ENCODE peak calls at places on chromosomes 6 and 20, in nine cellular contexts. M is stimulated activated CD4-positive, alpha-beta T cell treated with anti-CD3 and anti-CD28 coated beads, Interleukin-12 subunit alpha, Interleukin-12 subunit beta, amount 100 ng/mL, for 4 hours; W is activated CD8-positive, alpha-beta memory T cell treated with anti-CD3 and anti-CD28 coated beads for 4 hours; I is BJ; G is prostate gland; O is iris pigment epithelial cell; U is NCI-H2029 treated with DMSO at 0.1 percent for 48 hours; N is DMS153; F is activated T-cell treated with anti-CD3 and anti-CD28 coated beads, Interleukin-2, amount 50 U/mL, for 48 hours. L is an unnamed sample.

GRCh38 chr20:37375227-37375626 is 29.3 kb downstream of the SRC start:
- DNase-seq in M (no peak), W (no peak), I (no peak), G (no peak), O (no peak), U (no peak), N (no peak), F (no peak), L (no peak)

GRCh38 chr6:165308926-165309731 is at the start of gene C6orf118:
- DNase-seq in M (no peak), W (no peak), I (no peak), G (peak), O (peak), U (peak), N (peak), F (peak), L (peak)

GRCh38 chr6:74654296-74654695 is 551.6 kb downstream of the COL12A1 start:
- DNase-seq in M (no peak), W (no peak), I (no peak), G (no peak), O (peak), U (no peak), N (no peak), F (no peak), L (no peak)

GRCh38 chr6:111427341-111428116 is 55.5 kb downstream of the REV3L start:
- DNase-seq in M (no peak), W (no peak), I (peak), G (peak), O (peak), U (no peak), N (no peak), F (peak), L (no peak)

GRCh38 chr6:130459316-130459715 is 93.5 kb downstream of the TMEM200A start:
- DNase-seq in M (no peak), W (no peak), I (no peak), G (no peak), O (no peak), U (no peak), N (no peak), F (no peak), L (no peak)

GRCh38 chr6:74409447-74409846 is 713.4 kb downstream of the CD109 start:
- DNase-seq in M (no peak), W (no peak), I (peak), G (no peak), O (peak), U (no peak), N (peak), F (no peak), L (peak)

GRCh38 chr6:29653452-29654038 is 3.3 kb upstream of the MOG start:
- DNase-seq in M (peak), W (no peak), I (no peak), G (peak), O (peak), U (peak), N (peak), F (no peak), L (peak)

GRCh38 chr6:133953634-133954415 is 801 bp downstream of the TBPL1 start:
- DNase-seq in M (no peak), W (no peak), I (no peak), G (peak), O (no peak), U (no peak), N (no peak), F (no peak), L (peak)

GRCh38 chr6:117169781-117170281 is 95.5 kb upstream of the VGLL2 start:
- DNase-seq in M (no peak), W (no peak), I (no peak), G (no peak), O (peak), U (no peak), N (no peak), F (no peak), L (no peak)

GRCh38 chr6:20706293-20707165 is 172.3 kb downstream of the CDKAL1 start:
- DNase-seq in M (no peak), W (no peak), I (no peak), G (no peak), O (peak), U (no peak), N (peak), F (no peak), L (peak)

GRCh38 chr6:111957623-111958315 is 84.5 kb upstream of the FYN start:
- DNase-seq in M (no peak), W (no peak), I (no peak), G (no peak), O (peak), U (no peak), N (no peak), F (no peak), L (peak)

GRCh38 chr6:27688014-27688586 is 215.2 kb upstream of the ZNF184 start:
- DNase-seq in M (peak), W (peak), I (peak), G (peak), O (peak), U (peak), N (peak), F (peak), L (peak)

GRCh38 chr6:117444600-117444999 is 18.9 kb upstream of the ROS1 start:
- DNase-seq in M (no peak), W (no peak), I (peak), G (no peak), O (peak), U (no peak), N (no peak), F (no peak), L (no peak)

GRCh38 chr20:5549200-5549599 is 201.0 kb upstream of the SHLD1 start:
- DNase-seq in M (no peak), W (no peak), I (no peak), G (no peak), O (no peak), U (no peak), N (no peak), F (no peak), L (no peak)

GRCh38 chr6:134123666-134124208 is 71.3 kb upstream of the SLC2A12 start:
- DNase-seq in M (no peak), W (no peak), I (peak), G (peak), O (peak), U (no peak), N (peak), F (no peak), L (peak)

GRCh38 chr6:40579101-40579500 is 8.1 kb downstream of the LRFN2 start:
- DNase-seq in M (no peak), W (no peak), I (no peak), G (no peak), O (no peak), U (no peak), N (no peak), F (no peak), L (no peak)

GRCh38 chr6:51777631-51778030 is 309.8 kb downstream of the PKHD1 start:
- DNase-seq in M (no peak), W (no peak), I (no peak), G (no peak), O (no peak), U (no peak), N (no peak), F (no peak), L (no peak)

GRCh38 chr6:125584468-125584939 is 164.9 kb upstream of the HEY2 start:
- DNase-seq in M (no peak), W (no peak), I (no peak), G (no peak), O (peak), U (peak), N (peak), F (no peak), L (no peak)

GRCh38 chr6:159997498-159998101 is 28.7 kb downstream of the IGF2R start:
- DNase-seq in M (no peak), W (no peak), I (no peak), G (no peak), O (no peak), U (no peak), N (no peak), F (no peak), L (no peak)

GRCh38 chr6:72371473-72371872 is 250.4 kb upstream of the KCNQ5 start:
- DNase-seq in M (no peak), W (no peak), I (no peak), G (no peak), O (no peak), U (no peak), N (no peak), F (no peak), L (no peak)

GRCh38 chr20:10609276-10609675 is 64.5 kb downstream of the JAG1 start:
- DNase-seq in M (no peak), W (no peak), I (no peak), G (no peak), O (peak), U (no peak), N (no peak), F (no peak), L (no peak)

GRCh38 chr20:16434087-16434664 is 139.1 kb downstream of the KIF16B start:
- DNase-seq in M (peak), W (no peak), I (no peak), G (no peak), O (peak), U (no peak), N (no peak), F (peak), L (peak)

GRCh38 chr6:35972471-35972985 is 51.6 kb upstream of the SRPK1 start:
- DNase-seq in M (no peak), W (no peak), I (no peak), G (no peak), O (no peak), U (no peak), N (no peak), F (no peak), L (peak)

GRCh38 chr6:97160280-97160679 is 122.7 kb downstream of the MMS22L start:
- DNase-seq in M (no peak), W (no peak), I (no peak), G (no peak), O (peak), U (no peak), N (no peak), F (no peak), L (no peak)

GRCh38 chr20:16707674-16708073 is 22.2 kb upstream of the SNRPB2 start:
- DNase-seq in M (no peak), W (no peak), I (no peak), G (no peak), O (no peak), U (no peak), N (no peak), F (no peak), L (no peak)

GRCh38 chr6:146770275-146770964 is 171.6 kb downstream of the ADGB start:
- DNase-seq in M (no peak), W (no peak), I (no peak), G (no peak), O (no peak), U (no peak), N (no peak), F (peak), L (no peak)

GRCh38 chr6:20182926-20183521 is 29.2 kb downstream of the MBOAT1 start:
- DNase-seq in M (no peak), W (no peak), I (no peak), G (peak), O (peak), U (peak), N (peak), F (no peak), L (no peak)

GRCh38 chr6:166417285-166417691 is 34.5 kb upstream of the MPC1 start:
- DNase-seq in M (no peak), W (peak), I (no peak), G (no peak), O (no peak), U (no peak), N (no peak), F (peak), L (no peak)

GRCh38 chr6:169950558-169950957 is 199.1 kb downstream of the ERMARD start:
- DNase-seq in M (no peak), W (no peak), I (no peak), G (peak), O (no peak), U (no peak), N (no peak), F (peak), L (no peak)

GRCh38 chr20:57998981-57999464 is 229.4 kb downstream of the ANKRD60 start:
- DNase-seq in M (no peak), W (no peak), I (no peak), G (no peak), O (no peak), U (no peak), N (no peak), F (no peak), L (no peak)

GRCh38 chr20:32278199-32278643 is 770 bp downstream of the KIF3B start:
- DNase-seq in M (peak), W (no peak), I (no peak), G (no peak), O (peak), U (no peak), N (no peak), F (peak), L (no peak)

GRCh38 chr20:10167025-10167424 is 51.6 kb upstream of the SNAP25 start:
- DNase-seq in M (no peak), W (no peak), I (no peak), G (no peak), O (no peak), U (no peak), N (no peak), F (no peak), L (no peak)

GRCh38 chr6:53359843-53360834 is 11.4 kb upstream of the ELOVL5 start:
- DNase-seq in M (no peak), W (no peak), I (no peak), G (no peak), O (peak), U (peak), N (no peak), F (no peak), L (no peak)

GRCh38 chr6:35048031-35048613 is 93.0 kb downstream of the TCP11 start:
- DNase-seq in M (no peak), W (no peak), I (no peak), G (no peak), O (no peak), U (no peak), N (no peak), F (no peak), L (peak)

GRCh38 chr20:64143018-64143801 is 21.0 kb upstream of the MYT1 start:
- DNase-seq in M (no peak), W (no peak), I (no peak), G (no peak), O (no peak), U (no peak), N (no peak), F (no peak), L (no peak)

GRCh38 chr6:89412071-89413005 is at the start of gene RRAGD:
- DNase-seq in M (peak), W (peak), I (no peak), G (peak), O (no peak), U (no peak), N (peak), F (peak), L (peak)

GRCh38 chr20:37992802-37993538 is 40.3 kb downstream of the TTI1 start:
- DNase-seq in M (peak), W (no peak), I (peak), G (peak), O (peak), U (no peak), N (no peak), F (peak), L (peak)

GRCh38 chr20:46557231-46557956 is 6.9 kb upstream of the OCSTAMP start:
- DNase-seq in M (no peak), W (no peak), I (no peak), G (peak), O (peak), U (no peak), N (no peak), F (no peak), L (no peak)

GRCh38 chr6:55277628-55278003 is 49.7 kb upstream of the GFRAL start:
- DNase-seq in M (no peak), W (no peak), I (no peak), G (no peak), O (no peak), U (no peak), N (no peak), F (no peak), L (peak)

L was measured in SK-N-DZ.